ENCODE peak calls at places on chromosomes 11 and 22, in seven cellular contexts. One of them, this sample, is unnamed.

GRCh38 chr22:48717076-48717810 is 1110.4 kb downstream of the BRD1 start:
- DNase-seq in IMR-90: no peak
- DNase-seq in H1: no peak
- DNase-seq in H9: no peak
- DNase-seq in neuronal stem cell: no peak
- DNase-seq in mesenchymal stem cell: no peak
- DNase-seq in mesendoderm: peak
- DNase-seq in this sample: no peak

GRCh38 chr11:46332568-46333128 is 14.6 kb upstream of the DGKZ start:
- DNase-seq in mesenchymal stem cell: no peak
- DNase-seq in H9: peak
- DNase-seq in neuronal stem cell: no peak
- DNase-seq in H1: peak
- DNase-seq in mesendoderm: no peak
- DNase-seq in IMR-90: no peak
- DNase-seq in this sample: no peak

GRCh38 chr11:19160839-19161238 is 40.9 kb downstream of the CSRP3 start:
- DNase-seq in mesendoderm: peak
- DNase-seq in IMR-90: no peak
- DNase-seq in mesenchymal stem cell: no peak
- DNase-seq in neuronal stem cell: no peak
- DNase-seq in H1: no peak
- DNase-seq in H9: no peak
- DNase-seq in this sample: no peak

GRCh38 chr22:37051629-37052385 is at the start of gene KCTD17:
- DNase-seq in mesenchymal stem cell: peak
- DNase-seq in mesendoderm: peak
- DNase-seq in H9: peak
- DNase-seq in H1: peak
- DNase-seq in neuronal stem cell: peak
- DNase-seq in IMR-90: peak
- DNase-seq in this sample: peak

GRCh38 chr11:40293655-40294342 is 1165.7 kb downstream of the LRRC4C start:
- DNase-seq in IMR-90: peak
- DNase-seq in mesendoderm: peak
- DNase-seq in mesenchymal stem cell: peak
- DNase-seq in H1: peak
- DNase-seq in H9: peak
- DNase-seq in neuronal stem cell: peak
- DNase-seq in this sample: peak

GRCh38 chr11:11427185-11427944 is 74.3 kb upstream of the CSNK2A3 start:
- DNase-seq in H9: no peak
- DNase-seq in IMR-90: no peak
- DNase-seq in neuronal stem cell: no peak
- DNase-seq in mesenchymal stem cell: no peak
- DNase-seq in H1: no peak
- DNase-seq in mesendoderm: no peak
- DNase-seq in this sample: no peak

GRCh38 chr22:47517062-47517461 is 754.6 kb downstream of the TBC1D22A start:
- DNase-seq in H1: no peak
- DNase-seq in mesenchymal stem cell: no peak
- DNase-seq in neuronal stem cell: no peak
- DNase-seq in mesendoderm: no peak
- DNase-seq in H9: no peak
- DNase-seq in IMR-90: no peak
- DNase-seq in this sample: no peak

GRCh38 chr22:27090595-27090994 is 433.2 kb downstream of the MIAT start:
- DNase-seq in IMR-90: no peak
- DNase-seq in H1: no peak
- DNase-seq in neuronal stem cell: no peak
- DNase-seq in mesendoderm: no peak
- DNase-seq in mesenchymal stem cell: no peak
- DNase-seq in H9: no peak
- DNase-seq in this sample: no peak

GRCh38 chr11:62108017-62108750 is 15.6 kb upstream of the INCENP start:
- DNase-seq in mesendoderm: peak
- DNase-seq in H9: peak
- DNase-seq in mesenchymal stem cell: peak
- DNase-seq in IMR-90: peak
- DNase-seq in H1: no peak
- DNase-seq in neuronal stem cell: peak
- DNase-seq in this sample: peak

GRCh38 chr11:16883179-16883578 is 131.0 kb downstream of the PLEKHA7 start:
- DNase-seq in mesenchymal stem cell: no peak
- DNase-seq in mesendoderm: peak
- DNase-seq in neuronal stem cell: no peak
- DNase-seq in H1: no peak
- DNase-seq in H9: no peak
- DNase-seq in IMR-90: no peak
- DNase-seq in this sample: peak

GRCh38 chr11:796565-797299 is 1.3 kb downstream of the SLC25A22 start:
- DNase-seq in mesendoderm: no peak
- DNase-seq in H9: no peak
- DNase-seq in mesenchymal stem cell: no peak
- DNase-seq in IMR-90: no peak
- DNase-seq in H1: no peak
- DNase-seq in neuronal stem cell: no peak
- DNase-seq in this sample: no peak

GRCh38 chr11:71302534-71302909 is 50.1 kb upstream of the SHANK2 start:
- DNase-seq in neuronal stem cell: no peak
- DNase-seq in IMR-90: no peak
- DNase-seq in mesendoderm: no peak
- DNase-seq in H9: no peak
- DNase-seq in H1: no peak
- DNase-seq in mesenchymal stem cell: peak
- DNase-seq in this sample: no peak

GRCh38 chr22:45867118-45867905 is 109.7 kb downstream of the WNT7B start:
- DNase-seq in mesenchymal stem cell: peak
- DNase-seq in H9: peak
- DNase-seq in mesendoderm: peak
- DNase-seq in neuronal stem cell: no peak
- DNase-seq in H1: peak
- DNase-seq in IMR-90: no peak
- DNase-seq in this sample: no peak

GRCh38 chr11:77602385-77603105 is 12.8 kb downstream of the AQP11 start:
- DNase-seq in H1: no peak
- DNase-seq in mesendoderm: no peak
- DNase-seq in IMR-90: peak
- DNase-seq in neuronal stem cell: no peak
- DNase-seq in mesenchymal stem cell: peak
- DNase-seq in H9: no peak
- DNase-seq in this sample: peak

GRCh38 chr22:48353116-48353947 is 1474.3 kb downstream of the BRD1 start:
- DNase-seq in IMR-90: no peak
- DNase-seq in mesendoderm: no peak
- DNase-seq in H9: no peak
- DNase-seq in H1: no peak
- DNase-seq in mesenchymal stem cell: no peak
- DNase-seq in neuronal stem cell: no peak
- DNase-seq in this sample: no peak

GRCh38 chr11:122293298-122294023 is 177.4 kb upstream of the BLID start:
- DNase-seq in H9: no peak
- DNase-seq in mesenchymal stem cell: no peak
- DNase-seq in IMR-90: peak
- DNase-seq in H1: no peak
- DNase-seq in mesendoderm: no peak
- DNase-seq in neuronal stem cell: no peak
- DNase-seq in this sample: peak

GRCh38 chr11:2482745-2483144 is 37.9 kb downstream of the KCNQ1 start:
- DNase-seq in mesenchymal stem cell: no peak
- DNase-seq in H1: no peak
- DNase-seq in IMR-90: no peak
- DNase-seq in H9: no peak
- DNase-seq in mesendoderm: no peak
- DNase-seq in neuronal stem cell: no peak
- DNase-seq in this sample: no peak

GRCh38 chr11:78809931-78810481 is 235.3 kb upstream of the NARS2 start:
- DNase-seq in IMR-90: peak
- DNase-seq in neuronal stem cell: no peak
- DNase-seq in mesenchymal stem cell: peak
- DNase-seq in H1: no peak
- DNase-seq in H9: no peak
- DNase-seq in mesendoderm: no peak
- DNase-seq in this sample: no peak

GRCh38 chr22:44266811-44267760 is 45.7 kb downstream of the SHISAL1 start:
- DNase-seq in IMR-90: no peak
- DNase-seq in mesenchymal stem cell: no peak
- DNase-seq in mesendoderm: no peak
- DNase-seq in H1: no peak
- DNase-seq in neuronal stem cell: no peak
- DNase-seq in H9: no peak
- DNase-seq in this sample: no peak

GRCh38 chr22:25478573-25478972 is 85.9 kb upstream of the GRK3 start:
- DNase-seq in mesenchymal stem cell: no peak
- DNase-seq in mesendoderm: no peak
- DNase-seq in H1: no peak
- DNase-seq in IMR-90: no peak
- DNase-seq in neuronal stem cell: no peak
- DNase-seq in H9: no peak
- DNase-seq in this sample: no peak

GRCh38 chr11:48081151-48082010 is 101.0 kb downstream of the PTPRJ start:
- DNase-seq in mesendoderm: no peak
- DNase-seq in H1: no peak
- DNase-seq in neuronal stem cell: no peak
- DNase-seq in mesenchymal stem cell: peak
- DNase-seq in IMR-90: peak
- DNase-seq in H9: no peak
- DNase-seq in this sample: peak

GRCh38 chr11:44930588-44931302 is 19.9 kb downstream of the TP53I11 start:
- DNase-seq in IMR-90: no peak
- DNase-seq in mesenchymal stem cell: no peak
- DNase-seq in mesendoderm: peak
- DNase-seq in H1: no peak
- DNase-seq in neuronal stem cell: no peak
- DNase-seq in H9: no peak
- DNase-seq in this sample: no peak
- H2BK5ac ChIP-seq in IMR-90: no peak
- H2BK5ac ChIP-seq in mesenchymal stem cell: no peak
- H2BK5ac ChIP-seq in mesendoderm: no peak
- H2BK5ac ChIP-seq in H1: no peak
- H2BK5ac ChIP-seq in neuronal stem cell: no peak
- H2BK5ac ChIP-seq in H9: no peak
- H2BK5ac ChIP-seq in this sample: no peak

GRCh38 chr22:20903093-20903492 is 14.1 kb upstream of the CRKL start:
- DNase-seq in H9: no peak
- DNase-seq in H1: no peak
- DNase-seq in mesenchymal stem cell: no peak
- DNase-seq in mesendoderm: no peak
- DNase-seq in IMR-90: no peak
- DNase-seq in neuronal stem cell: no peak
- DNase-seq in this sample: no peak

GRCh38 chr22:20904980-20905355 is 12.2 kb upstream of the CRKL start:
- DNase-seq in H1: no peak
- DNase-seq in mesendoderm: no peak
- DNase-seq in mesenchymal stem cell: no peak
- DNase-seq in IMR-90: no peak
- DNase-seq in H9: no peak
- DNase-seq in neuronal stem cell: no peak
- DNase-seq in this sample: no peak

GRCh38 chr22:20906387-20906767 is 10.8 kb upstream of the CRKL start:
- DNase-seq in IMR-90: no peak
- DNase-seq in H1: no peak
- DNase-seq in mesendoderm: no peak
- DNase-seq in neuronal stem cell: no peak
- DNase-seq in H9: no peak
- DNase-seq in mesenchymal stem cell: no peak
- DNase-seq in this sample: no peak

GRCh38 chr22:20905415-20906386 is 11.5 kb upstream of the CRKL start:
- DNase-seq in H1: no peak
- DNase-seq in mesenchymal stem cell: no peak
- DNase-seq in mesendoderm: no peak
- DNase-seq in neuronal stem cell: no peak
- DNase-seq in IMR-90: no peak
- DNase-seq in H9: no peak
- DNase-seq in this sample: peak

DNA sequence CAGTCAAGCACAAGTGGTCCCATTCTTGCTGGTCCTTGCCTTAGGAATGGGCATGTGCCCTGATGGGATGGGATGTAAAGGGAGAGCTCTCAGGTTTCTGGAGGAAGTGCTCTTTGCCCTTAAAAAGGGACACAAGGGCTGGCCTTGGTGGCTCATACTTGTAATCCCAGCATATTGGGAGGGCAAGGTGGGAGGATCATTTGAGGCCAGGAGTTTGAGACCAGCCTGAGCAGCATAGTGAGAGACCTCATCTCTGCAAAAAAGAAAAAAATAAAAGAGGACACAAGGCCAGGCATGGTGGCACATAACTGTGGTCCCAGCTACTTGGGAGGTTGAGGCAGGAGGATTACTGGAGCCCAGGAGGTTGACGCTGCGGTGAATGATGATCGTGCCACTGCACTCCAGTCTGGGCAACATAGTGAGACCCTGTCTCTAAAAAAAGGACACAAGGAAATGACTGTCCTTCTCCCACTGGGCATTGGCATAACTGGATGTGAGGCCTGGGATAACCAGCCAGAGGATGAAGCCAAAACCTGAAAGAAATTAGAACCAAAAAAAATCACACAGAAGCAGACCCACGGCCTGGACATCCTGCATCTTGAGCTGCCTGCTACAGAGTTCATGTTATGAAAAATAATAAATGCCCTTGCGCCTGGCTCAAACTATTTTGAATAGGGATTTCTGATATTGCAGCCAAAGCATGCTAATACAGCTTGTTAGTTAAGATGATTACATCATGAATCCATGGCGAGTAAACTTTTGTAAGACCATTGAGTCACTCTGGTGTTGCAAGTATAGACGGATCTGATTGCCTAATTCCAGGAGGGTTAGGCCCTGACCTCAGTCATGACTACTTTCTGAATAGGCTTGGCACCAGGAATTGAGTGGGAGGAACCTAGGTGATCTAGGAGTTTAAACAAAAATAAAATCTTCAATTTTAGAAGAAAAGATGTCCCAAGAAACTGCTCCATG is 12.9 kb upstream of the CRKL start:
- DNase-seq in IMR-90: peak
- DNase-seq in mesenchymal stem cell: peak
- DNase-seq in H9: no peak
- DNase-seq in mesendoderm: no peak
- DNase-seq in neuronal stem cell: no peak
- DNase-seq in H1: no peak
- DNase-seq in this sample: peak
- H3K27ac ChIP-seq in IMR-90: peak
- H3K27ac ChIP-seq in mesenchymal stem cell: no peak
- H3K27ac ChIP-seq in H9: no peak
- H3K27ac ChIP-seq in mesendoderm: no peak
- H3K27ac ChIP-seq in neuronal stem cell: no peak
- H3K27ac ChIP-seq in H1: no peak
- H3K27ac ChIP-seq in this sample: no peak

GRCh38 chr22:22515890-22516289 is 4.2 kb downstream of the ZNF280A start:
- DNase-seq in IMR-90: no peak
- DNase-seq in H9: no peak
- DNase-seq in neuronal stem cell: no peak
- DNase-seq in mesenchymal stem cell: no peak
- DNase-seq in mesendoderm: no peak
- DNase-seq in H1: no peak
- DNase-seq in this sample: no peak
- H3K4ac ChIP-seq in IMR-90: no peak
- H3K4ac ChIP-seq in H9: no peak
- H3K4ac ChIP-seq in neuronal stem cell: no peak
- H3K4ac ChIP-seq in mesenchymal stem cell: no peak
- H3K4ac ChIP-seq in mesendoderm: no peak
- H3K4ac ChIP-seq in H1: no peak
- H3K4ac ChIP-seq in this sample: no peak

GRCh38 chr11:36412781-36413383 is 97.2 kb downstream of the TRAF6 start:
- DNase-seq in H1: no peak
- DNase-seq in mesenchymal stem cell: peak
- DNase-seq in H9: no peak
- DNase-seq in IMR-90: peak
- DNase-seq in mesendoderm: no peak
- DNase-seq in neuronal stem cell: no peak
- DNase-seq in this sample: no peak
- H2BK5ac ChIP-seq in H1: no peak
- H2BK5ac ChIP-seq in mesenchymal stem cell: no peak
- H2BK5ac ChIP-seq in H9: no peak
- H2BK5ac ChIP-seq in IMR-90: peak
- H2BK5ac ChIP-seq in mesendoderm: no peak
- H2BK5ac ChIP-seq in neuronal stem cell: no peak
- H2BK5ac ChIP-seq in this sample: no peak

This sample was measured in trophoblast cell.